ENCODE peak calls at places on chromosomes 2 and 18, in seven cellular contexts. F, S, D, Q, B, P and V are unnamed samples.

GRCh38 chr2:98134138-98134537 is 47.2 kb downstream of the VWA3B start:
- DNase-seq in F (no peak), S (peak; percentile 96), D (no peak), Q (no peak), B (no peak), P (no peak), V (no peak)

GRCh38 chr2:188969236-188970032 is 4.7 kb upstream of the COL3A1 start:
- DNase-seq in F (no peak), S (no peak), D (no peak), Q (no peak), B (peak; percentile 78), P (no peak), V (no peak)

GRCh38 chr2:236988690-236989639 is 96.7 kb upstream of the COPS8 start:
- DNase-seq in F (no peak), S (no peak), D (peak; percentile 95), Q (peak; percentile 80), B (no peak), P (no peak), V (peak; percentile 84)

GRCh38 chr18:78739843-78740677 is 239.6 kb upstream of the SALL3 start:
- DNase-seq in F (no peak), S (no peak), D (no peak), Q (no peak), B (no peak), P (no peak), V (no peak)

GRCh38 chr2:227697013-227697412 is 20.8 kb downstream of the SLC19A3 start:
- DNase-seq in F (no peak), S (no peak), D (no peak), Q (no peak), B (no peak), P (no peak), V (no peak)

GRCh38 chr2:42060028-42060427 is 12.2 kb downstream of the PKDCC start:
- DNase-seq in F (no peak), S (no peak), D (no peak), Q (no peak), B (no peak), P (no peak), V (no peak)

GRCh38 chr2:74554821-74555531 is 456 bp downstream of the DOK1 start:
- DNase-seq in F (peak; percentile 46), S (peak; percentile 75), D (peak; percentile 82), Q (no peak), B (peak; percentile 27), P (peak; percentile 70), V (no peak)

GRCh38 chr2:24105816-24106215 is 17.3 kb downstream of the PFN4 start:
- DNase-seq in F (no peak), S (no peak), D (no peak), Q (no peak), B (no peak), P (no peak), V (no peak)

GRCh38 chr2:36889782-36890181 is 76.6 kb downstream of the STRN start:
- DNase-seq in F (no peak), S (peak; percentile 89), D (no peak), Q (no peak), B (peak; percentile 99), P (no peak), V (no peak)

GRCh38 chr2:201858781-201859180 is 52.4 kb downstream of the CDK15 start:
- DNase-seq in F (peak; percentile 68), S (peak; percentile 79), D (peak; percentile 87), Q (no peak), B (peak; percentile 57), P (no peak), V (no peak)

GRCh38 chr2:105517814-105518705 is 119.2 kb upstream of the FHL2 start:
- DNase-seq in F (no peak), S (no peak), D (peak; percentile 75), Q (no peak), B (no peak), P (no peak), V (no peak)

DNA sequence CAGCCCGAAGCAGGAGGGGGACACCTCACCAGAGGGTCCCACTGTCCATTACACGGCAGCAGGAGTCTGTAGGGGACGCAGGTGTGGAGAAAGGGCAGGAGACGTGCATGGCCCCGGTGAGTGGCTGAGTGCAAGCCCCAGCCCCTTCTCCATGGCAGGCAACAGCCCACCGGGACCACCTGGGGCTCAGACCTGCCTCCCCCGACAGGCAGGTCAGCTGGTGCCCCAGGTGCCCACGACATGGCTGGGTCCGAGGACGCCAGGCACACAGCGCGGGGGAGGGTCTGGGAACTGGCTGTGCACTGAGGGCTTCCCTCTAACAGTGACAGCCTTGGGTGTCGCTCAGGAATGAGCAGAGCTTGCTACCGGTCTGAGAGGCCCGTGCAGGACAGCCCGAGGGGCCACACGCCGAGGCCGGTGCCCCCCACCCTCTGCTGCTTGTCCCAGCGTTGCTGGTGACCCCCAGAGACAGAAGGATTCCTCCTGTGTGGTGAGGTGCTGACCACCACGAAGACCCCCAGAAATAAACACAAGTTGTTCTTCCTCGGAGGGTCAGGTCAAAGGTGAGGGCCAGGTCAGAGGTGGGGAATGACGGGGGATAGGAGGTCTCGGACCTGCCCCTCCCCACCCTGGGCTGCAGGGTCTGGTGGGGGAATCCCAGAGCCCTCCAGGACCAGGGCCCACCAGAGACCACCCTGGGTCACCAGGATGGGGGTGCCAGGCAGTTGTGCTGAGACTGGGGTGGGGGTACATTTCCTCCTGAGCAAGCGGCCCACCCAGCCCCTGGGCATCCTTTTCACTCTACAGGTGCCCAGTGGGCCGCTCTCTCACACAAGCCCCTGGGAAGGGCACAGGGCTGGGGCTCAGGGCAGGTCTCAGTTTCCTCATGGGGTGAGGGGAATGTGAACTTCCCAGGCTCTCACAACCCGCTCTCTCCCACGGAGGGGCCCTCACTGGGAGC is 50.6 kb downstream of the SLC66A2 start:
- DNase-seq in F (no peak), S (no peak), D (peak; percentile 48), Q (peak; percentile 11), B (no peak), P (no peak), V (no peak)
- TF ChIP-seq POLR2A in F (no peak), S (no peak), D (no peak), Q (no peak), B (no peak), P (no peak), V (no peak)

GRCh38 chr18:22332590-22332989 is 85.1 kb downstream of the CTAGE1 start:
- DNase-seq in F (no peak), S (peak; percentile 53), D (no peak), Q (no peak), B (no peak), P (peak; percentile 55), V (no peak)
- TF ChIP-seq CTCF in F (no peak), S (peak; percentile 22), D (no peak), Q (no peak), B (peak; percentile 21), P (peak; percentile 88), V (no peak)

GRCh38 chr2:10122500-10123280 is at the start of gene RRM2:
- DNase-seq in F (peak; percentile 90), S (peak; percentile 99), D (peak; percentile 97), Q (peak; percentile 81), B (peak; percentile 87), P (peak; percentile 98), V (peak; percentile 98)
- TF ChIP-seq POLR2A in F (no peak), S (peak; percentile 93), D (no peak), Q (no peak), B (peak; percentile 91), P (peak; percentile 99), V (no peak)

GRCh38 chr18:79988079-79988924 is at the start of gene TXNL4A:
- DNase-seq in F (peak; percentile 78), S (peak; percentile 93), D (peak; percentile 90), Q (peak; percentile 69), B (peak; percentile 89), P (peak; percentile 73), V (peak; percentile 96)
- TF ChIP-seq CTCF in F (no peak), S (peak; percentile 25), D (no peak), Q (peak; percentile 20), B (peak; percentile 40), P (peak; percentile 49), V (no peak)

GRCh38 chr2:213150315-213150951 is 979 bp downstream of the IKZF2 start:
- DNase-seq in F (peak; percentile 14), S (peak; percentile 17), D (no peak), Q (no peak), B (peak; percentile 13), P (no peak), V (no peak)

GRCh38 chr2:213152888-213153287 is 1.5 kb upstream of the IKZF2 start:
- DNase-seq in F (no peak), S (no peak), D (no peak), Q (no peak), B (no peak), P (no peak), V (no peak)

GRCh38 chr2:213149949-213150314 is 1.5 kb downstream of the IKZF2 start:
- DNase-seq in F (no peak), S (no peak), D (no peak), Q (no peak), B (no peak), P (no peak), V (no peak)

GRCh38 chr2:213151437-213152064 is at the start of gene IKZF2:
- DNase-seq in F (peak; percentile 83), S (peak; percentile 89), D (peak; percentile 91), Q (peak; percentile 61), B (peak; percentile 94), P (peak; percentile 66), V (peak; percentile 92)

GRCh38 chr2:213152065-213152794 is 818 bp upstream of the IKZF2 start:
- DNase-seq in F (peak; percentile 59), S (peak; percentile 57), D (peak; percentile 85), Q (peak; percentile 54), B (peak; percentile 77), P (peak; percentile 32), V (peak; percentile 91)
- TF ChIP-seq POLR2A in F (no peak), S (no peak), D (no peak), Q (no peak), B (peak; percentile 37), P (no peak), V (no peak)

GRCh38 chr2:208782097-208782496 is 375.5 kb downstream of the PTH2R start:
- DNase-seq in F (no peak), S (no peak), D (no peak), Q (no peak), B (no peak), P (no peak), V (no peak)

GRCh38 chr2:208781166-208781565 is 374.6 kb downstream of the PTH2R start:
- DNase-seq in F (no peak), S (no peak), D (no peak), Q (no peak), B (no peak), P (no peak), V (no peak)

DNA sequence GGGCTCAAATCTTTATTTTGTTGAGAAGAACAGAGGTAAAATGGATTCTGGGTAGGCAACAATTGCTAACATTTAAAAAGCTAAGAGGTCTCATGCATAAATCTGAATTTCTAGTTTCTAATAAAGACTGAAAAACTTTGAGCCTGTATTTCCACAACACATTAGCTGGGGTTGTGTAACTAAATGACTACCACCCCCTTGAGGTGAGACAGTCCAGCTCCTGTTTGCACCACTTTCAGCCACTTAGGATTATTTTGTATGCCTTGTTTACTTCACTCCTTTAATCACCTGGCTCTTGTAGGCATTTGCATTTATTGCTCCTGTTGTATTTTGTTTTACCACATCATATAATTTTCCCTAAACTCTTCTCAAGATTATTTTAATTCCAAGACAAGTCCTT is 376.6 kb downstream of the PTH2R start:
- DNase-seq in F (no peak), S (no peak), D (no peak), Q (no peak), B (no peak), P (no peak), V (no peak)
- TF ChIP-seq CTCF in F (no peak), S (no peak), D (no peak), Q (no peak), B (no peak), P (no peak), V (no peak)